ENCODE peak calls at places on chromosomes 3 and 15, in eight cellular contexts. One of them, this sample, is unnamed.
A peak's percentile ranks its signal among the peaks of the same experiment; 100 is the strongest.

GRCh38 chr15:40032125-40032839 is 6.7 kb downstream of the SRP14 start:
- DNase-seq in GM23338: no peak
- DNase-seq in fibroblast of lung: no peak
- DNase-seq in mesenchymal stem cell: no peak
- DNase-seq in PC-9: no peak
- DNase-seq in testis: peak; percentile 49
- DNase-seq in GM23248: no peak
- DNase-seq in AG10803: no peak
- DNase-seq in this sample: no peak

GRCh38 chr3:154716170-154716569 is 286.2 kb upstream of the GPR149 start:
- DNase-seq in PC-9: no peak
- DNase-seq in GM23248: no peak
- DNase-seq in testis: no peak
- DNase-seq in GM23338: no peak
- DNase-seq in AG10803: no peak
- DNase-seq in mesenchymal stem cell: no peak
- DNase-seq in fibroblast of lung: no peak
- DNase-seq in this sample: no peak

GRCh38 chr3:99810403-99810802 is 7.3 kb upstream of the CMSS1 start:
- DNase-seq in testis: no peak
- DNase-seq in GM23248: no peak
- DNase-seq in AG10803: no peak
- DNase-seq in GM23338: no peak
- DNase-seq in mesenchymal stem cell: no peak
- DNase-seq in fibroblast of lung: no peak
- DNase-seq in PC-9: no peak
- DNase-seq in this sample: no peak

GRCh38 chr3:143334231-143334630 is 214.7 kb downstream of the CHST2 start:
- DNase-seq in fibroblast of lung: no peak
- DNase-seq in PC-9: no peak
- DNase-seq in mesenchymal stem cell: no peak
- DNase-seq in GM23338: no peak
- DNase-seq in GM23248: peak; percentile 31
- DNase-seq in AG10803: no peak
- DNase-seq in testis: no peak
- DNase-seq in this sample: no peak

GRCh38 chr3:10956991-10957390 is 35.6 kb upstream of the SLC6A1 start:
- DNase-seq in mesenchymal stem cell: no peak
- DNase-seq in GM23248: no peak
- DNase-seq in fibroblast of lung: no peak
- DNase-seq in AG10803: no peak
- DNase-seq in PC-9: no peak
- DNase-seq in testis: peak; percentile 80
- DNase-seq in GM23338: no peak
- DNase-seq in this sample: no peak

GRCh38 chr15:69593488-69593887 is 140.9 kb downstream of the RPLP1 start:
- DNase-seq in AG10803: no peak
- DNase-seq in mesenchymal stem cell: no peak
- DNase-seq in PC-9: no peak
- DNase-seq in fibroblast of lung: no peak
- DNase-seq in testis: no peak
- DNase-seq in GM23338: peak; percentile 23
- DNase-seq in GM23248: no peak
- DNase-seq in this sample: no peak

GRCh38 chr3:179236676-179237301 is 14.1 kb downstream of the KCNMB3 start:
- DNase-seq in GM23248: no peak
- DNase-seq in testis: no peak
- DNase-seq in PC-9: no peak
- DNase-seq in mesenchymal stem cell: peak; percentile 18
- DNase-seq in fibroblast of lung: no peak
- DNase-seq in AG10803: no peak
- DNase-seq in GM23338: no peak
- DNase-seq in this sample: no peak

GRCh38 chr3:117016359-117016758 is 306.8 kb downstream of the TUSC7 start:
- DNase-seq in PC-9: no peak
- DNase-seq in AG10803: no peak
- DNase-seq in GM23248: no peak
- DNase-seq in mesenchymal stem cell: no peak
- DNase-seq in fibroblast of lung: no peak
- DNase-seq in GM23338: peak; percentile 67
- DNase-seq in testis: no peak
- DNase-seq in this sample: no peak

GRCh38 chr3:193959861-193960260 is 176.1 kb upstream of the HES1 start:
- DNase-seq in GM23248: no peak
- DNase-seq in PC-9: no peak
- DNase-seq in mesenchymal stem cell: no peak
- DNase-seq in AG10803: no peak
- DNase-seq in GM23338: no peak
- DNase-seq in fibroblast of lung: no peak
- DNase-seq in testis: no peak
- DNase-seq in this sample: no peak

GRCh38 chr3:69724722-69725435 is 14.4 kb upstream of the MITF start:
- DNase-seq in testis: no peak
- DNase-seq in AG10803: no peak
- DNase-seq in fibroblast of lung: no peak
- DNase-seq in mesenchymal stem cell: peak; percentile 47
- DNase-seq in GM23248: no peak
- DNase-seq in GM23338: peak; percentile 12
- DNase-seq in PC-9: no peak
- DNase-seq in this sample: peak; percentile 74

GRCh38 chr3:137081711-137082110 is 123.9 kb downstream of the IL20RB start:
- DNase-seq in PC-9: no peak
- DNase-seq in GM23248: no peak
- DNase-seq in GM23338: no peak
- DNase-seq in mesenchymal stem cell: no peak
- DNase-seq in fibroblast of lung: no peak
- DNase-seq in AG10803: no peak
- DNase-seq in testis: no peak
- DNase-seq in this sample: no peak

GRCh38 chr3:79184226-79184625 is 583.6 kb downstream of the ROBO1 start:
- DNase-seq in fibroblast of lung: no peak
- DNase-seq in PC-9: no peak
- DNase-seq in AG10803: no peak
- DNase-seq in mesenchymal stem cell: no peak
- DNase-seq in GM23338: no peak
- DNase-seq in GM23248: no peak
- DNase-seq in testis: no peak
- DNase-seq in this sample: no peak

GRCh38 chr15:33737687-33738606 is 230.3 kb upstream of the CHRM5 start:
- DNase-seq in GM23248: peak; percentile 49
- DNase-seq in mesenchymal stem cell: peak; percentile 40
- DNase-seq in fibroblast of lung: peak; percentile 28
- DNase-seq in PC-9: peak; percentile 31
- DNase-seq in testis: peak; percentile 46
- DNase-seq in AG10803: peak; percentile 13
- DNase-seq in GM23338: peak; percentile 81
- DNase-seq in this sample: peak; percentile 54

GRCh38 chr3:42673082-42673481 is 12.3 kb upstream of the KLHL40 start:
- DNase-seq in testis: no peak
- DNase-seq in fibroblast of lung: no peak
- DNase-seq in GM23338: no peak
- DNase-seq in GM23248: no peak
- DNase-seq in mesenchymal stem cell: no peak
- DNase-seq in PC-9: no peak
- DNase-seq in AG10803: no peak
- DNase-seq in this sample: no peak

GRCh38 chr3:128226794-128227399 is 73.6 kb downstream of the EEFSEC start:
- DNase-seq in mesenchymal stem cell: peak; percentile 41
- DNase-seq in PC-9: peak; percentile 68
- DNase-seq in GM23248: peak; percentile 35
- DNase-seq in GM23338: peak; percentile 71
- DNase-seq in AG10803: peak; percentile 9
- DNase-seq in testis: peak; percentile 36
- DNase-seq in fibroblast of lung: peak; percentile 34
- DNase-seq in this sample: peak; percentile 46

GRCh38 chr3:103786296-103786695 is 1351.5 kb downstream of the ZPLD1 start:
- DNase-seq in testis: no peak
- DNase-seq in GM23248: no peak
- DNase-seq in mesenchymal stem cell: no peak
- DNase-seq in AG10803: no peak
- DNase-seq in fibroblast of lung: no peak
- DNase-seq in GM23338: no peak
- DNase-seq in PC-9: no peak
- DNase-seq in this sample: no peak

GRCh38 chr15:77446840-77447390 is 26.2 kb downstream of the HMG20A start:
- DNase-seq in mesenchymal stem cell: no peak
- DNase-seq in testis: no peak
- DNase-seq in AG10803: no peak
- DNase-seq in GM23248: no peak
- DNase-seq in fibroblast of lung: no peak
- DNase-seq in GM23338: no peak
- DNase-seq in PC-9: no peak
- DNase-seq in this sample: no peak

GRCh38 chr3:179348325-179349013 is 960 bp downstream of the MFN1 start:
- DNase-seq in PC-9: no peak
- DNase-seq in GM23248: peak; percentile 20
- DNase-seq in testis: no peak
- DNase-seq in fibroblast of lung: no peak
- DNase-seq in mesenchymal stem cell: peak; percentile 17
- DNase-seq in GM23338: no peak
- DNase-seq in AG10803: no peak
- DNase-seq in this sample: no peak

GRCh38 chr3:119294402-119294888 is 262 bp downstream of the ARHGAP31 start:
- DNase-seq in testis: peak; percentile 71
- DNase-seq in mesenchymal stem cell: peak; percentile 72
- DNase-seq in AG10803: no peak
- DNase-seq in PC-9: peak; percentile 50
- DNase-seq in GM23338: no peak
- DNase-seq in GM23248: peak; percentile 67
- DNase-seq in fibroblast of lung: no peak
- DNase-seq in this sample: no peak

GRCh38 chr3:159266779-159267178 is 464.9 kb downstream of the MFSD1 start:
- DNase-seq in mesenchymal stem cell: no peak
- DNase-seq in testis: peak; percentile 38
- DNase-seq in fibroblast of lung: peak; percentile 17
- DNase-seq in GM23248: peak; percentile 35
- DNase-seq in GM23338: peak; percentile 90
- DNase-seq in PC-9: peak; percentile 62
- DNase-seq in AG10803: peak; percentile 3
- DNase-seq in this sample: peak; percentile 61

GRCh38 chr15:76253851-76254440 is 57.3 kb downstream of the ETFA start:
- DNase-seq in AG10803: no peak
- DNase-seq in mesenchymal stem cell: no peak
- DNase-seq in testis: no peak
- DNase-seq in fibroblast of lung: no peak
- DNase-seq in PC-9: no peak
- DNase-seq in GM23248: no peak
- DNase-seq in GM23338: peak; percentile 76
- DNase-seq in this sample: no peak

GRCh38 chr3:61186030-61186429 is 65.2 kb downstream of the FHIT start:
- DNase-seq in mesenchymal stem cell: no peak
- DNase-seq in GM23248: no peak
- DNase-seq in PC-9: no peak
- DNase-seq in fibroblast of lung: no peak
- DNase-seq in testis: no peak
- DNase-seq in GM23338: no peak
- DNase-seq in AG10803: no peak
- DNase-seq in this sample: no peak

GRCh38 chr3:103083848-103084631 is 649.2 kb downstream of the ZPLD1 start:
- DNase-seq in fibroblast of lung: no peak
- DNase-seq in mesenchymal stem cell: no peak
- DNase-seq in GM23248: no peak
- DNase-seq in PC-9: no peak
- DNase-seq in GM23338: no peak
- DNase-seq in testis: no peak
- DNase-seq in AG10803: no peak
- DNase-seq in this sample: no peak

GRCh38 chr15:92821491-92822116 is 78.5 kb upstream of the CHD2 start:
- DNase-seq in GM23248: peak; percentile 75
- DNase-seq in mesenchymal stem cell: no peak
- DNase-seq in testis: no peak
- DNase-seq in PC-9: no peak
- DNase-seq in fibroblast of lung: no peak
- DNase-seq in GM23338: no peak
- DNase-seq in AG10803: no peak
- DNase-seq in this sample: no peak
- H3K4me3 ChIP-seq in GM23248: no peak overlapping the region
- H3K4me3 ChIP-seq in mesenchymal stem cell: no peak overlapping the region
- H3K4me3 ChIP-seq in testis: no peak overlapping the region
- H3K4me3 ChIP-seq in PC-9: peak overlapping the region; percentile 56
- H3K4me3 ChIP-seq in fibroblast of lung: no peak overlapping the region
- H3K4me3 ChIP-seq in GM23338: peak overlapping the region; percentile 2
- H3K4me3 ChIP-seq in AG10803: no peak overlapping the region
- H3K4me3 ChIP-seq in this sample: no peak overlapping the region

GRCh38 chr3:185253645-185254410 is at the start of gene EHHADH:
- DNase-seq in AG10803: peak; percentile 63
- DNase-seq in GM23248: peak; percentile 84
- DNase-seq in mesenchymal stem cell: no peak
- DNase-seq in testis: peak; percentile 81
- DNase-seq in fibroblast of lung: peak; percentile 60
- DNase-seq in GM23338: peak; percentile 66
- DNase-seq in PC-9: peak; percentile 75
- DNase-seq in this sample: peak; percentile 63
- H3K4me3 ChIP-seq in AG10803: peak within 1 kb of the TSS; percentile 84
- H3K4me3 ChIP-seq in GM23248: peak within 1 kb of the TSS; percentile 90
- H3K4me3 ChIP-seq in mesenchymal stem cell: peak within 1 kb of the TSS; percentile 95
- H3K4me3 ChIP-seq in testis: peak within 1 kb of the TSS; percentile 69
- H3K4me3 ChIP-seq in fibroblast of lung: peak within 1 kb of the TSS; percentile 80
- H3K4me3 ChIP-seq in GM23338: peak within 1 kb of the TSS; percentile 68
- H3K4me3 ChIP-seq in PC-9: peak within 1 kb of the TSS; percentile 65
- H3K4me3 ChIP-seq in this sample: peak within 1 kb of the TSS; percentile 84

GRCh38 chr3:147397911-147398809 is 8.2 kb downstream of the ZIC4 start:
- DNase-seq in mesenchymal stem cell: no peak
- DNase-seq in fibroblast of lung: no peak
- DNase-seq in testis: no peak
- DNase-seq in GM23338: peak; percentile 90
- DNase-seq in PC-9: no peak
- DNase-seq in AG10803: no peak
- DNase-seq in GM23248: no peak
- DNase-seq in this sample: peak; percentile 67
- H3K4me3 ChIP-seq in mesenchymal stem cell: peak overlapping the region; percentile 57
- H3K4me3 ChIP-seq in fibroblast of lung: no peak overlapping the region
- H3K4me3 ChIP-seq in testis: no peak overlapping the region
- H3K4me3 ChIP-seq in GM23338: peak overlapping the region; percentile 81
- H3K4me3 ChIP-seq in PC-9: no peak overlapping the region
- H3K4me3 ChIP-seq in AG10803: no peak overlapping the region
- H3K4me3 ChIP-seq in GM23248: no peak overlapping the region
- H3K4me3 ChIP-seq in this sample: peak overlapping the region; percentile 83

GRCh38 chr3:86180696-86181095 is 810.3 kb downstream of the VGLL3 start:
- DNase-seq in GM23338: peak; percentile 64
- DNase-seq in testis: peak; percentile 55
- DNase-seq in PC-9: peak; percentile 1
- DNase-seq in mesenchymal stem cell: no peak
- DNase-seq in GM23248: peak; percentile 4
- DNase-seq in fibroblast of lung: no peak
- DNase-seq in AG10803: no peak
- DNase-seq in this sample: peak; percentile 8

GRCh38 chr3:86175051-86175536 is 815.9 kb downstream of the VGLL3 start:
- DNase-seq in AG10803: no peak
- DNase-seq in testis: no peak
- DNase-seq in mesenchymal stem cell: no peak
- DNase-seq in fibroblast of lung: no peak
- DNase-seq in GM23248: no peak
- DNase-seq in GM23338: peak; percentile 52
- DNase-seq in PC-9: no peak
- DNase-seq in this sample: no peak

GRCh38 chr3:86178095-86178494 is 812.9 kb downstream of the VGLL3 start:
- DNase-seq in GM23338: no peak
- DNase-seq in mesenchymal stem cell: no peak
- DNase-seq in testis: no peak
- DNase-seq in PC-9: no peak
- DNase-seq in AG10803: no peak
- DNase-seq in fibroblast of lung: no peak
- DNase-seq in GM23248: no peak
- DNase-seq in this sample: no peak

GRCh38 chr3:86173401-86173800 is 817.5 kb downstream of the VGLL3 start:
- DNase-seq in mesenchymal stem cell: no peak
- DNase-seq in fibroblast of lung: no peak
- DNase-seq in GM23338: no peak
- DNase-seq in GM23248: no peak
- DNase-seq in PC-9: no peak
- DNase-seq in testis: no peak
- DNase-seq in AG10803: no peak
- DNase-seq in this sample: no peak

GRCh38 chr3:86175593-86175992 is 815.4 kb downstream of the VGLL3 start:
- DNase-seq in GM23338: peak; percentile 73
- DNase-seq in AG10803: no peak
- DNase-seq in mesenchymal stem cell: no peak
- DNase-seq in PC-9: no peak
- DNase-seq in GM23248: no peak
- DNase-seq in fibroblast of lung: no peak
- DNase-seq in testis: no peak
- DNase-seq in this sample: no peak
- H3K4me3 ChIP-seq in GM23338: no peak overlapping the region
- H3K4me3 ChIP-seq in AG10803: no peak overlapping the region
- H3K4me3 ChIP-seq in mesenchymal stem cell: no peak overlapping the region
- H3K4me3 ChIP-seq in PC-9: no peak overlapping the region
- H3K4me3 ChIP-seq in GM23248: no peak overlapping the region
- H3K4me3 ChIP-seq in fibroblast of lung: no peak overlapping the region
- H3K4me3 ChIP-seq in testis: no peak overlapping the region
- H3K4me3 ChIP-seq in this sample: no peak overlapping the region

This sample was measured in choroid plexus epithelial cell.